ENCODE peak calls at places on chromosome 20, in seven cellular contexts. One of them, this sample, is unnamed.

GRCh38 chr20:54364919-54365318 is 110.5 kb upstream of the DOK5 start:
- DNase-seq in NCI-H460: no peak
- DNase-seq in Ammon's horn: no peak
- DNase-seq in GM23338: no peak
- DNase-seq in osteocyte: no peak
- DNase-seq in stimulated activated CD8-positive, alpha-beta memory T cell treated with anti-CD3 and anti-CD28 coated beads, Interleukin-4, amount 100 ng/mL, for 24 hours: no peak
- DNase-seq in K562: no peak
- DNase-seq in this sample: no peak

GRCh38 chr20:2955257-2955950 is 82.1 kb downstream of the PTPRA start:
- DNase-seq in NCI-H460: no peak
- DNase-seq in stimulated activated CD8-positive, alpha-beta memory T cell treated with anti-CD3 and anti-CD28 coated beads, Interleukin-4, amount 100 ng/mL, for 24 hours: no peak
- DNase-seq in K562: no peak
- DNase-seq in osteocyte: no peak
- DNase-seq in Ammon's horn: peak
- DNase-seq in GM23338: no peak
- DNase-seq in this sample: no peak

GRCh38 chr20:987677-988076 is 14.4 kb downstream of the RSPO4 start:
- DNase-seq in stimulated activated CD8-positive, alpha-beta memory T cell treated with anti-CD3 and anti-CD28 coated beads, Interleukin-4, amount 100 ng/mL, for 24 hours: no peak
- DNase-seq in NCI-H460: no peak
- DNase-seq in GM23338: no peak
- DNase-seq in osteocyte: no peak
- DNase-seq in Ammon's horn: no peak
- DNase-seq in K562: no peak
- DNase-seq in this sample: no peak

GRCh38 chr20:21101453-21102251 is 4.5 kb downstream of the LINC00237 start:
- DNase-seq in osteocyte: no peak
- DNase-seq in GM23338: peak
- DNase-seq in NCI-H460: no peak
- DNase-seq in K562: no peak
- DNase-seq in stimulated activated CD8-positive, alpha-beta memory T cell treated with anti-CD3 and anti-CD28 coated beads, Interleukin-4, amount 100 ng/mL, for 24 hours: no peak
- DNase-seq in Ammon's horn: peak
- DNase-seq in this sample: no peak

GRCh38 chr20:36585410-36586125 is 12.2 kb downstream of the TGIF2 start:
- DNase-seq in GM23338: peak
- DNase-seq in osteocyte: no peak
- DNase-seq in NCI-H460: peak
- DNase-seq in K562: no peak
- DNase-seq in stimulated activated CD8-positive, alpha-beta memory T cell treated with anti-CD3 and anti-CD28 coated beads, Interleukin-4, amount 100 ng/mL, for 24 hours: no peak
- DNase-seq in Ammon's horn: no peak
- DNase-seq in this sample: no peak

GRCh38 chr20:50909413-50909812 is 21.8 kb downstream of the ADNP start:
- DNase-seq in NCI-H460: no peak
- DNase-seq in GM23338: no peak
- DNase-seq in stimulated activated CD8-positive, alpha-beta memory T cell treated with anti-CD3 and anti-CD28 coated beads, Interleukin-4, amount 100 ng/mL, for 24 hours: no peak
- DNase-seq in Ammon's horn: no peak
- DNase-seq in osteocyte: no peak
- DNase-seq in K562: no peak
- DNase-seq in this sample: no peak

GRCh38 chr20:59608871-59609270 is 4.5 kb downstream of the PHACTR3 start:
- DNase-seq in osteocyte: no peak
- DNase-seq in GM23338: no peak
- DNase-seq in stimulated activated CD8-positive, alpha-beta memory T cell treated with anti-CD3 and anti-CD28 coated beads, Interleukin-4, amount 100 ng/mL, for 24 hours: no peak
- DNase-seq in NCI-H460: no peak
- DNase-seq in Ammon's horn: no peak
- DNase-seq in K562: no peak
- DNase-seq in this sample: no peak

GRCh38 chr20:51700809-51701285 is 67.3 kb downstream of the ATP9A start:
- DNase-seq in GM23338: peak
- DNase-seq in osteocyte: no peak
- DNase-seq in Ammon's horn: peak
- DNase-seq in NCI-H460: peak
- DNase-seq in stimulated activated CD8-positive, alpha-beta memory T cell treated with anti-CD3 and anti-CD28 coated beads, Interleukin-4, amount 100 ng/mL, for 24 hours: no peak
- DNase-seq in K562: peak
- DNase-seq in this sample: no peak

GRCh38 chr20:32208499-32209154 is 947 bp downstream of the POFUT1 start:
- DNase-seq in stimulated activated CD8-positive, alpha-beta memory T cell treated with anti-CD3 and anti-CD28 coated beads, Interleukin-4, amount 100 ng/mL, for 24 hours: no peak
- DNase-seq in Ammon's horn: no peak
- DNase-seq in osteocyte: no peak
- DNase-seq in K562: peak
- DNase-seq in GM23338: no peak
- DNase-seq in NCI-H460: no peak
- DNase-seq in this sample: no peak

GRCh38 chr20:56922497-56922896 is 293.4 kb downstream of the TFAP2C start:
- DNase-seq in stimulated activated CD8-positive, alpha-beta memory T cell treated with anti-CD3 and anti-CD28 coated beads, Interleukin-4, amount 100 ng/mL, for 24 hours: no peak
- DNase-seq in osteocyte: no peak
- DNase-seq in GM23338: no peak
- DNase-seq in K562: no peak
- DNase-seq in NCI-H460: no peak
- DNase-seq in Ammon's horn: no peak
- DNase-seq in this sample: no peak

GRCh38 chr20:6767536-6768227 is at the start of gene BMP2:
- DNase-seq in K562: peak
- DNase-seq in osteocyte: no peak
- DNase-seq in stimulated activated CD8-positive, alpha-beta memory T cell treated with anti-CD3 and anti-CD28 coated beads, Interleukin-4, amount 100 ng/mL, for 24 hours: no peak
- DNase-seq in Ammon's horn: peak
- DNase-seq in NCI-H460: peak
- DNase-seq in GM23338: peak
- DNase-seq in this sample: no peak

GRCh38 chr20:46056970-46057855 is 28.2 kb downstream of the SLC12A5 start:
- DNase-seq in osteocyte: peak
- DNase-seq in GM23338: peak
- DNase-seq in K562: peak
- DNase-seq in Ammon's horn: no peak
- DNase-seq in stimulated activated CD8-positive, alpha-beta memory T cell treated with anti-CD3 and anti-CD28 coated beads, Interleukin-4, amount 100 ng/mL, for 24 hours: no peak
- DNase-seq in NCI-H460: no peak
- DNase-seq in this sample: no peak

GRCh38 chr20:37426106-37426505 is 80.2 kb downstream of the SRC start:
- DNase-seq in GM23338: no peak
- DNase-seq in stimulated activated CD8-positive, alpha-beta memory T cell treated with anti-CD3 and anti-CD28 coated beads, Interleukin-4, amount 100 ng/mL, for 24 hours: no peak
- DNase-seq in osteocyte: no peak
- DNase-seq in Ammon's horn: no peak
- DNase-seq in K562: no peak
- DNase-seq in NCI-H460: no peak
- DNase-seq in this sample: no peak

GRCh38 chr20:59120491-59120890 is 43.1 kb upstream of the ZNF831 start:
- DNase-seq in GM23338: no peak
- DNase-seq in NCI-H460: no peak
- DNase-seq in Ammon's horn: no peak
- DNase-seq in K562: no peak
- DNase-seq in osteocyte: no peak
- DNase-seq in stimulated activated CD8-positive, alpha-beta memory T cell treated with anti-CD3 and anti-CD28 coated beads, Interleukin-4, amount 100 ng/mL, for 24 hours: no peak
- DNase-seq in this sample: no peak

GRCh38 chr20:48791666-48792071 is 36.1 kb downstream of the PREX1 start:
- DNase-seq in K562: no peak
- DNase-seq in GM23338: no peak
- DNase-seq in stimulated activated CD8-positive, alpha-beta memory T cell treated with anti-CD3 and anti-CD28 coated beads, Interleukin-4, amount 100 ng/mL, for 24 hours: no peak
- DNase-seq in Ammon's horn: no peak
- DNase-seq in osteocyte: no peak
- DNase-seq in NCI-H460: no peak
- DNase-seq in this sample: no peak

GRCh38 chr20:37511605-37512275 is 9.3 kb upstream of the NNAT start:
- DNase-seq in GM23338: no peak
- DNase-seq in osteocyte: no peak
- DNase-seq in NCI-H460: no peak
- DNase-seq in Ammon's horn: no peak
- DNase-seq in K562: no peak
- DNase-seq in stimulated activated CD8-positive, alpha-beta memory T cell treated with anti-CD3 and anti-CD28 coated beads, Interleukin-4, amount 100 ng/mL, for 24 hours: no peak
- DNase-seq in this sample: no peak

GRCh38 chr20:48897298-48898044 is 24.0 kb upstream of the ARFGEF2 start:
- DNase-seq in GM23338: no peak
- DNase-seq in osteocyte: no peak
- DNase-seq in Ammon's horn: no peak
- DNase-seq in NCI-H460: peak
- DNase-seq in stimulated activated CD8-positive, alpha-beta memory T cell treated with anti-CD3 and anti-CD28 coated beads, Interleukin-4, amount 100 ng/mL, for 24 hours: no peak
- DNase-seq in K562: no peak
- DNase-seq in this sample: no peak

GRCh38 chr20:59047938-59048680 is 5.5 kb upstream of the PRELID3B start:
- DNase-seq in GM23338: no peak
- DNase-seq in K562: peak
- DNase-seq in NCI-H460: peak
- DNase-seq in osteocyte: no peak
- DNase-seq in stimulated activated CD8-positive, alpha-beta memory T cell treated with anti-CD3 and anti-CD28 coated beads, Interleukin-4, amount 100 ng/mL, for 24 hours: no peak
- DNase-seq in Ammon's horn: no peak
- DNase-seq in this sample: no peak

GRCh38 chr20:39036011-39036410 is 73.9 kb downstream of the DHX35 start:
- DNase-seq in K562: no peak
- DNase-seq in Ammon's horn: no peak
- DNase-seq in GM23338: no peak
- DNase-seq in osteocyte: no peak
- DNase-seq in stimulated activated CD8-positive, alpha-beta memory T cell treated with anti-CD3 and anti-CD28 coated beads, Interleukin-4, amount 100 ng/mL, for 24 hours: no peak
- DNase-seq in NCI-H460: no peak
- DNase-seq in this sample: no peak

GRCh38 chr20:40651121-40651520 is 37.9 kb downstream of the MAFB start:
- DNase-seq in osteocyte: no peak
- DNase-seq in K562: no peak
- DNase-seq in Ammon's horn: no peak
- DNase-seq in stimulated activated CD8-positive, alpha-beta memory T cell treated with anti-CD3 and anti-CD28 coated beads, Interleukin-4, amount 100 ng/mL, for 24 hours: no peak
- DNase-seq in GM23338: no peak
- DNase-seq in NCI-H460: no peak
- DNase-seq in this sample: no peak

GRCh38 chr20:47353697-47354387 is 2.7 kb downstream of the ZMYND8 start:
- DNase-seq in osteocyte: no peak
- DNase-seq in GM23338: no peak
- DNase-seq in NCI-H460: no peak
- DNase-seq in K562: peak
- DNase-seq in stimulated activated CD8-positive, alpha-beta memory T cell treated with anti-CD3 and anti-CD28 coated beads, Interleukin-4, amount 100 ng/mL, for 24 hours: no peak
- DNase-seq in Ammon's horn: no peak
- DNase-seq in this sample: no peak

GRCh38 chr20:32609993-32610896 is 25.1 kb upstream of the NOL4L start:
- DNase-seq in K562: no peak
- DNase-seq in osteocyte: no peak
- DNase-seq in NCI-H460: no peak
- DNase-seq in GM23338: no peak
- DNase-seq in Ammon's horn: no peak
- DNase-seq in stimulated activated CD8-positive, alpha-beta memory T cell treated with anti-CD3 and anti-CD28 coated beads, Interleukin-4, amount 100 ng/mL, for 24 hours: no peak
- DNase-seq in this sample: no peak

GRCh38 chr20:55251170-55251569 is 754.1 kb downstream of the CBLN4 start:
- DNase-seq in NCI-H460: no peak
- DNase-seq in GM23338: no peak
- DNase-seq in stimulated activated CD8-positive, alpha-beta memory T cell treated with anti-CD3 and anti-CD28 coated beads, Interleukin-4, amount 100 ng/mL, for 24 hours: no peak
- DNase-seq in Ammon's horn: no peak
- DNase-seq in K562: no peak
- DNase-seq in osteocyte: no peak
- DNase-seq in this sample: no peak

GRCh38 chr20:62449951-62450815 is 22.8 kb upstream of the RBBP8NL start:
- DNase-seq in GM23338: no peak
- DNase-seq in K562: no peak
- DNase-seq in NCI-H460: peak
- DNase-seq in osteocyte: no peak
- DNase-seq in Ammon's horn: no peak
- DNase-seq in stimulated activated CD8-positive, alpha-beta memory T cell treated with anti-CD3 and anti-CD28 coated beads, Interleukin-4, amount 100 ng/mL, for 24 hours: no peak
- DNase-seq in this sample: no peak

GRCh38 chr20:36574278-36575065 is 1.1 kb downstream of the TGIF2 start:
- DNase-seq in NCI-H460: no peak
- DNase-seq in stimulated activated CD8-positive, alpha-beta memory T cell treated with anti-CD3 and anti-CD28 coated beads, Interleukin-4, amount 100 ng/mL, for 24 hours: peak
- DNase-seq in Ammon's horn: no peak
- DNase-seq in GM23338: peak
- DNase-seq in K562: peak
- DNase-seq in osteocyte: no peak
- DNase-seq in this sample: no peak

GRCh38 chr20:19909696-19910095 is 107.5 kb upstream of the NAA20 start:
- DNase-seq in Ammon's horn: peak
- DNase-seq in NCI-H460: no peak
- DNase-seq in GM23338: no peak
- DNase-seq in stimulated activated CD8-positive, alpha-beta memory T cell treated with anti-CD3 and anti-CD28 coated beads, Interleukin-4, amount 100 ng/mL, for 24 hours: no peak
- DNase-seq in osteocyte: no peak
- DNase-seq in K562: no peak
- DNase-seq in this sample: no peak

GRCh38 chr20:53925651-53926401 is 144.6 kb downstream of the BCAS1 start:
- DNase-seq in stimulated activated CD8-positive, alpha-beta memory T cell treated with anti-CD3 and anti-CD28 coated beads, Interleukin-4, amount 100 ng/mL, for 24 hours: no peak
- DNase-seq in osteocyte: no peak
- DNase-seq in GM23338: no peak
- DNase-seq in NCI-H460: no peak
- DNase-seq in Ammon's horn: no peak
- DNase-seq in K562: no peak
- DNase-seq in this sample: no peak

GRCh38 chr20:45061244-45061643 is 39.7 kb downstream of the KCNS1 start:
- DNase-seq in GM23338: no peak
- DNase-seq in stimulated activated CD8-positive, alpha-beta memory T cell treated with anti-CD3 and anti-CD28 coated beads, Interleukin-4, amount 100 ng/mL, for 24 hours: no peak
- DNase-seq in Ammon's horn: no peak
- DNase-seq in K562: no peak
- DNase-seq in NCI-H460: peak
- DNase-seq in osteocyte: no peak
- DNase-seq in this sample: no peak

GRCh38 chr20:61630240-61630650 is 378.2 kb downstream of the CDH4 start:
- DNase-seq in stimulated activated CD8-positive, alpha-beta memory T cell treated with anti-CD3 and anti-CD28 coated beads, Interleukin-4, amount 100 ng/mL, for 24 hours: no peak
- DNase-seq in GM23338: no peak
- DNase-seq in Ammon's horn: no peak
- DNase-seq in NCI-H460: no peak
- DNase-seq in osteocyte: no peak
- DNase-seq in K562: no peak
- DNase-seq in this sample: no peak

GRCh38 chr20:36214684-36215256 is 21.5 kb upstream of the AAR2 start:
- DNase-seq in NCI-H460: peak
- DNase-seq in stimulated activated CD8-positive, alpha-beta memory T cell treated with anti-CD3 and anti-CD28 coated beads, Interleukin-4, amount 100 ng/mL, for 24 hours: no peak
- DNase-seq in K562: peak
- DNase-seq in Ammon's horn: no peak
- DNase-seq in osteocyte: no peak
- DNase-seq in GM23338: peak
- DNase-seq in this sample: no peak

GRCh38 chr20:63397155-63397843 is 36.1 kb upstream of the CHRNA4 start:
- DNase-seq in osteocyte: no peak
- DNase-seq in K562: no peak
- DNase-seq in NCI-H460: no peak
- DNase-seq in Ammon's horn: no peak
- DNase-seq in stimulated activated CD8-positive, alpha-beta memory T cell treated with anti-CD3 and anti-CD28 coated beads, Interleukin-4, amount 100 ng/mL, for 24 hours: no peak
- DNase-seq in GM23338: no peak
- DNase-seq in this sample: no peak

GRCh38 chr20:37522258-37523011 is 1.4 kb downstream of the NNAT start:
- DNase-seq in stimulated activated CD8-positive, alpha-beta memory T cell treated with anti-CD3 and anti-CD28 coated beads, Interleukin-4, amount 100 ng/mL, for 24 hours: no peak
- DNase-seq in K562: no peak
- DNase-seq in NCI-H460: no peak
- DNase-seq in osteocyte: no peak
- DNase-seq in Ammon's horn: no peak
- DNase-seq in GM23338: peak
- DNase-seq in this sample: no peak

GRCh38 chr20:48619126-48620101 is 208.4 kb downstream of the PREX1 start:
- DNase-seq in Ammon's horn: no peak
- DNase-seq in stimulated activated CD8-positive, alpha-beta memory T cell treated with anti-CD3 and anti-CD28 coated beads, Interleukin-4, amount 100 ng/mL, for 24 hours: no peak
- DNase-seq in K562: no peak
- DNase-seq in osteocyte: no peak
- DNase-seq in GM23338: no peak
- DNase-seq in NCI-H460: no peak
- DNase-seq in this sample: no peak

GRCh38 chr20:15916623-15917022 is 656.6 kb downstream of the KIF16B start:
- DNase-seq in stimulated activated CD8-positive, alpha-beta memory T cell treated with anti-CD3 and anti-CD28 coated beads, Interleukin-4, amount 100 ng/mL, for 24 hours: no peak
- DNase-seq in GM23338: peak
- DNase-seq in NCI-H460: no peak
- DNase-seq in osteocyte: no peak
- DNase-seq in Ammon's horn: no peak
- DNase-seq in K562: no peak
- DNase-seq in this sample: no peak